ENCODE peak calls at places on chromosomes 2 and 18, in six cellular contexts. One of them, this sample, is unnamed.

GRCh38 chr18:55900380-55900779 is 312.4 kb upstream of the TCF4 start:
- DNase-seq in NCI-H1436: no peak
- DNase-seq in ovary: no peak
- DNase-seq in right lobe of liver: no peak
- DNase-seq in HS-5: peak
- DNase-seq in stimulated activated CD4-positive, alpha-beta T cell treated with anti-CD3 and anti-CD28 coated beads, Interleukin-1b, Interleukin-23, amount 100 ng/mL, for 1 hour: no peak
- DNase-seq in this sample: no peak

GRCh38 chr2:240626531-240627300 is 1.4 kb downstream of the GPR35 start:
- DNase-seq in NCI-H1436: no peak
- DNase-seq in stimulated activated CD4-positive, alpha-beta T cell treated with anti-CD3 and anti-CD28 coated beads, Interleukin-1b, Interleukin-23, amount 100 ng/mL, for 1 hour: no peak
- DNase-seq in right lobe of liver: peak
- DNase-seq in ovary: no peak
- DNase-seq in HS-5: no peak
- DNase-seq in this sample: no peak

GRCh38 chr2:183063083-183063482 is 15.5 kb upstream of the DUSP19 start:
- DNase-seq in NCI-H1436: no peak
- DNase-seq in ovary: no peak
- DNase-seq in right lobe of liver: no peak
- DNase-seq in stimulated activated CD4-positive, alpha-beta T cell treated with anti-CD3 and anti-CD28 coated beads, Interleukin-1b, Interleukin-23, amount 100 ng/mL, for 1 hour: no peak
- DNase-seq in HS-5: no peak
- DNase-seq in this sample: no peak

GRCh38 chr2:172704072-172704936 is 31.3 kb upstream of the RAPGEF4 start:
- DNase-seq in ovary: no peak
- DNase-seq in right lobe of liver: no peak
- DNase-seq in HS-5: no peak
- DNase-seq in NCI-H1436: peak
- DNase-seq in stimulated activated CD4-positive, alpha-beta T cell treated with anti-CD3 and anti-CD28 coated beads, Interleukin-1b, Interleukin-23, amount 100 ng/mL, for 1 hour: no peak
- DNase-seq in this sample: peak

GRCh38 chr2:144541411-144541810 is 21.5 kb upstream of the ZEB2 start:
- DNase-seq in ovary: no peak
- DNase-seq in NCI-H1436: no peak
- DNase-seq in right lobe of liver: no peak
- DNase-seq in stimulated activated CD4-positive, alpha-beta T cell treated with anti-CD3 and anti-CD28 coated beads, Interleukin-1b, Interleukin-23, amount 100 ng/mL, for 1 hour: no peak
- DNase-seq in HS-5: no peak
- DNase-seq in this sample: no peak

GRCh38 chr2:215435261-215435808 is 533 bp downstream of the FN1 start:
- DNase-seq in stimulated activated CD4-positive, alpha-beta T cell treated with anti-CD3 and anti-CD28 coated beads, Interleukin-1b, Interleukin-23, amount 100 ng/mL, for 1 hour: no peak
- DNase-seq in HS-5: no peak
- DNase-seq in right lobe of liver: no peak
- DNase-seq in ovary: no peak
- DNase-seq in NCI-H1436: no peak
- DNase-seq in this sample: no peak

GRCh38 chr2:98912957-98913915 is 22.8 kb downstream of the CRACDL start:
- DNase-seq in ovary: no peak
- DNase-seq in right lobe of liver: no peak
- DNase-seq in HS-5: peak
- DNase-seq in stimulated activated CD4-positive, alpha-beta T cell treated with anti-CD3 and anti-CD28 coated beads, Interleukin-1b, Interleukin-23, amount 100 ng/mL, for 1 hour: no peak
- DNase-seq in NCI-H1436: no peak
- DNase-seq in this sample: no peak

GRCh38 chr2:238158807-238159539 is at the start of gene ERFE:
- DNase-seq in stimulated activated CD4-positive, alpha-beta T cell treated with anti-CD3 and anti-CD28 coated beads, Interleukin-1b, Interleukin-23, amount 100 ng/mL, for 1 hour: no peak
- DNase-seq in right lobe of liver: peak
- DNase-seq in ovary: peak
- DNase-seq in NCI-H1436: peak
- DNase-seq in HS-5: no peak
- DNase-seq in this sample: peak

GRCh38 chr18:61955644-61956043 is 62.8 kb upstream of the RNF152 start:
- DNase-seq in NCI-H1436: no peak
- DNase-seq in ovary: no peak
- DNase-seq in right lobe of liver: no peak
- DNase-seq in stimulated activated CD4-positive, alpha-beta T cell treated with anti-CD3 and anti-CD28 coated beads, Interleukin-1b, Interleukin-23, amount 100 ng/mL, for 1 hour: no peak
- DNase-seq in HS-5: no peak
- DNase-seq in this sample: no peak

GRCh38 chr2:228118940-228119339 is 62.5 kb downstream of the SPHKAP start:
- DNase-seq in HS-5: no peak
- DNase-seq in right lobe of liver: no peak
- DNase-seq in ovary: no peak
- DNase-seq in stimulated activated CD4-positive, alpha-beta T cell treated with anti-CD3 and anti-CD28 coated beads, Interleukin-1b, Interleukin-23, amount 100 ng/mL, for 1 hour: no peak
- DNase-seq in NCI-H1436: no peak
- DNase-seq in this sample: no peak

GRCh38 chr2:84905181-84906107 is at the start of gene TMSB10:
- DNase-seq in right lobe of liver: peak
- DNase-seq in HS-5: no peak
- DNase-seq in stimulated activated CD4-positive, alpha-beta T cell treated with anti-CD3 and anti-CD28 coated beads, Interleukin-1b, Interleukin-23, amount 100 ng/mL, for 1 hour: peak
- DNase-seq in NCI-H1436: peak
- DNase-seq in ovary: peak
- DNase-seq in this sample: peak

GRCh38 chr2:64222351-64222750 is 78.1 kb upstream of the PELI1 start:
- DNase-seq in stimulated activated CD4-positive, alpha-beta T cell treated with anti-CD3 and anti-CD28 coated beads, Interleukin-1b, Interleukin-23, amount 100 ng/mL, for 1 hour: no peak
- DNase-seq in right lobe of liver: no peak
- DNase-seq in ovary: no peak
- DNase-seq in NCI-H1436: no peak
- DNase-seq in HS-5: no peak
- DNase-seq in this sample: no peak

GRCh38 chr18:13626544-13626908 is 99.8 kb downstream of the FAM210A start:
- DNase-seq in ovary: no peak
- DNase-seq in stimulated activated CD4-positive, alpha-beta T cell treated with anti-CD3 and anti-CD28 coated beads, Interleukin-1b, Interleukin-23, amount 100 ng/mL, for 1 hour: no peak
- DNase-seq in NCI-H1436: no peak
- DNase-seq in HS-5: no peak
- DNase-seq in right lobe of liver: no peak
- DNase-seq in this sample: no peak

GRCh38 chr2:220966636-220967035 is 605.5 kb downstream of the EPHA4 start:
- DNase-seq in right lobe of liver: no peak
- DNase-seq in stimulated activated CD4-positive, alpha-beta T cell treated with anti-CD3 and anti-CD28 coated beads, Interleukin-1b, Interleukin-23, amount 100 ng/mL, for 1 hour: no peak
- DNase-seq in ovary: no peak
- DNase-seq in NCI-H1436: no peak
- DNase-seq in HS-5: peak
- DNase-seq in this sample: no peak

GRCh38 chr2:233844064-233844807 is 10.1 kb downstream of the HJURP start:
- DNase-seq in stimulated activated CD4-positive, alpha-beta T cell treated with anti-CD3 and anti-CD28 coated beads, Interleukin-1b, Interleukin-23, amount 100 ng/mL, for 1 hour: no peak
- DNase-seq in right lobe of liver: no peak
- DNase-seq in HS-5: no peak
- DNase-seq in NCI-H1436: no peak
- DNase-seq in ovary: no peak
- DNase-seq in this sample: no peak

GRCh38 chr2:11118761-11119160 is 36.5 kb upstream of the SLC66A3 start:
- DNase-seq in HS-5: no peak
- DNase-seq in stimulated activated CD4-positive, alpha-beta T cell treated with anti-CD3 and anti-CD28 coated beads, Interleukin-1b, Interleukin-23, amount 100 ng/mL, for 1 hour: no peak
- DNase-seq in right lobe of liver: no peak
- DNase-seq in ovary: no peak
- DNase-seq in NCI-H1436: no peak
- DNase-seq in this sample: no peak

GRCh38 chr2:113225505-113226259 is 51.9 kb downstream of the PSD4 start:
- DNase-seq in NCI-H1436: no peak
- DNase-seq in right lobe of liver: no peak
- DNase-seq in ovary: no peak
- DNase-seq in HS-5: no peak
- DNase-seq in stimulated activated CD4-positive, alpha-beta T cell treated with anti-CD3 and anti-CD28 coated beads, Interleukin-1b, Interleukin-23, amount 100 ng/mL, for 1 hour: no peak
- DNase-seq in this sample: no peak

GRCh38 chr2:203083328-203083727 is 68.7 kb downstream of the NBEAL1 start:
- DNase-seq in NCI-H1436: no peak
- DNase-seq in right lobe of liver: no peak
- DNase-seq in stimulated activated CD4-positive, alpha-beta T cell treated with anti-CD3 and anti-CD28 coated beads, Interleukin-1b, Interleukin-23, amount 100 ng/mL, for 1 hour: no peak
- DNase-seq in HS-5: no peak
- DNase-seq in ovary: no peak
- DNase-seq in this sample: no peak

GRCh38 chr2:70854416-70854815 is 18.8 kb upstream of the CD207 start:
- DNase-seq in right lobe of liver: no peak
- DNase-seq in NCI-H1436: no peak
- DNase-seq in HS-5: no peak
- DNase-seq in stimulated activated CD4-positive, alpha-beta T cell treated with anti-CD3 and anti-CD28 coated beads, Interleukin-1b, Interleukin-23, amount 100 ng/mL, for 1 hour: no peak
- DNase-seq in ovary: no peak
- DNase-seq in this sample: no peak

GRCh38 chr18:32289480-32290075 is 99.7 kb downstream of the MEP1B start:
- DNase-seq in stimulated activated CD4-positive, alpha-beta T cell treated with anti-CD3 and anti-CD28 coated beads, Interleukin-1b, Interleukin-23, amount 100 ng/mL, for 1 hour: no peak
- DNase-seq in HS-5: peak
- DNase-seq in right lobe of liver: no peak
- DNase-seq in ovary: no peak
- DNase-seq in NCI-H1436: peak
- DNase-seq in this sample: peak

GRCh38 chr2:46518848-46519247 is 39.5 kb downstream of the TMEM247 start:
- DNase-seq in HS-5: no peak
- DNase-seq in NCI-H1436: no peak
- DNase-seq in ovary: no peak
- DNase-seq in stimulated activated CD4-positive, alpha-beta T cell treated with anti-CD3 and anti-CD28 coated beads, Interleukin-1b, Interleukin-23, amount 100 ng/mL, for 1 hour: no peak
- DNase-seq in right lobe of liver: peak
- DNase-seq in this sample: no peak

GRCh38 chr2:224492531-224492930 is 90.6 kb upstream of the FAM124B start:
- DNase-seq in stimulated activated CD4-positive, alpha-beta T cell treated with anti-CD3 and anti-CD28 coated beads, Interleukin-1b, Interleukin-23, amount 100 ng/mL, for 1 hour: no peak
- DNase-seq in ovary: no peak
- DNase-seq in HS-5: peak
- DNase-seq in right lobe of liver: no peak
- DNase-seq in NCI-H1436: no peak
- DNase-seq in this sample: no peak

GRCh38 chr2:219508444-219508734 is 5.9 kb upstream of the ASIC4 start:
- DNase-seq in stimulated activated CD4-positive, alpha-beta T cell treated with anti-CD3 and anti-CD28 coated beads, Interleukin-1b, Interleukin-23, amount 100 ng/mL, for 1 hour: no peak
- DNase-seq in ovary: no peak
- DNase-seq in right lobe of liver: no peak
- DNase-seq in HS-5: no peak
- DNase-seq in NCI-H1436: no peak
- DNase-seq in this sample: no peak

GRCh38 chr2:190809139-190809764 is 71.4 kb upstream of the GLS start:
- DNase-seq in NCI-H1436: no peak
- DNase-seq in stimulated activated CD4-positive, alpha-beta T cell treated with anti-CD3 and anti-CD28 coated beads, Interleukin-1b, Interleukin-23, amount 100 ng/mL, for 1 hour: no peak
- DNase-seq in right lobe of liver: no peak
- DNase-seq in ovary: no peak
- DNase-seq in HS-5: no peak
- DNase-seq in this sample: no peak

GRCh38 chr2:76415821-76416220 is 705.1 kb upstream of the GCFC2 start:
- DNase-seq in ovary: no peak
- DNase-seq in right lobe of liver: no peak
- DNase-seq in HS-5: no peak
- DNase-seq in stimulated activated CD4-positive, alpha-beta T cell treated with anti-CD3 and anti-CD28 coated beads, Interleukin-1b, Interleukin-23, amount 100 ng/mL, for 1 hour: no peak
- DNase-seq in NCI-H1436: no peak
- DNase-seq in this sample: no peak

GRCh38 chr2:1892529-1893250 is 148.4 kb upstream of the PXDN start:
- DNase-seq in stimulated activated CD4-positive, alpha-beta T cell treated with anti-CD3 and anti-CD28 coated beads, Interleukin-1b, Interleukin-23, amount 100 ng/mL, for 1 hour: no peak
- DNase-seq in ovary: no peak
- DNase-seq in right lobe of liver: no peak
- DNase-seq in NCI-H1436: no peak
- DNase-seq in HS-5: no peak
- DNase-seq in this sample: no peak

GRCh38 chr2:145287686-145288085 is 767.8 kb upstream of the ZEB2 start:
- DNase-seq in ovary: no peak
- DNase-seq in right lobe of liver: no peak
- DNase-seq in NCI-H1436: no peak
- DNase-seq in stimulated activated CD4-positive, alpha-beta T cell treated with anti-CD3 and anti-CD28 coated beads, Interleukin-1b, Interleukin-23, amount 100 ng/mL, for 1 hour: no peak
- DNase-seq in HS-5: no peak
- DNase-seq in this sample: no peak

GRCh38 chr2:160794926-160795325 is 301.3 kb upstream of the RBMS1 start:
- DNase-seq in NCI-H1436: no peak
- DNase-seq in HS-5: no peak
- DNase-seq in stimulated activated CD4-positive, alpha-beta T cell treated with anti-CD3 and anti-CD28 coated beads, Interleukin-1b, Interleukin-23, amount 100 ng/mL, for 1 hour: no peak
- DNase-seq in ovary: no peak
- DNase-seq in right lobe of liver: no peak
- DNase-seq in this sample: no peak

GRCh38 chr18:23825496-23825895 is 136.2 kb downstream of the LAMA3 start:
- DNase-seq in ovary: no peak
- DNase-seq in stimulated activated CD4-positive, alpha-beta T cell treated with anti-CD3 and anti-CD28 coated beads, Interleukin-1b, Interleukin-23, amount 100 ng/mL, for 1 hour: no peak
- DNase-seq in right lobe of liver: no peak
- DNase-seq in NCI-H1436: no peak
- DNase-seq in HS-5: no peak
- DNase-seq in this sample: no peak

GRCh38 chr18:35756506-35757117 is 175.1 kb downstream of the GALNT1 start:
- DNase-seq in right lobe of liver: no peak
- DNase-seq in stimulated activated CD4-positive, alpha-beta T cell treated with anti-CD3 and anti-CD28 coated beads, Interleukin-1b, Interleukin-23, amount 100 ng/mL, for 1 hour: peak
- DNase-seq in ovary: no peak
- DNase-seq in NCI-H1436: peak
- DNase-seq in HS-5: peak
- DNase-seq in this sample: peak

This sample was measured in erythroblast.